ENCODE peak calls at places on chromosome 13, in seven cellular contexts. T is IMR-90, Z is thoracic aorta, M is osteoblast, I is GM12865, D is esophagus squamous epithelium, V is hepatocyte. N is an unnamed sample.

GRCh38 chr13:99217461-99218101 is 16.9 kb downstream of the UBAC2 start:
- DNase-seq in T (no peak), Z (no peak), M (no peak), I (no peak), D (no peak), V (no peak), N (no peak)

GRCh38 chr13:85616275-85616674 is 182.9 kb downstream of the SLITRK6 start:
- DNase-seq in T (peak), Z (no peak), M (no peak), I (no peak), D (no peak), V (no peak), N (no peak)

GRCh38 chr13:36475468-36475867 is 43.2 kb downstream of the CCNA1 start:
- DNase-seq in T (no peak), Z (no peak), M (no peak), I (no peak), D (no peak), V (no peak), N (no peak)

GRCh38 chr13:22596157-22596863 is 584.5 kb upstream of the SGCG start:
- DNase-seq in T (no peak), Z (no peak), M (no peak), I (no peak), D (no peak), V (peak), N (no peak)

GRCh38 chr13:31067416-31068118 is 94.1 kb downstream of the HSPH1 start:
- DNase-seq in T (peak), Z (no peak), M (peak), I (no peak), D (no peak), V (no peak), N (no peak)

GRCh38 chr13:24890256-24890655 is 126.3 kb downstream of the RNF17 start:
- DNase-seq in T (no peak), Z (no peak), M (no peak), I (no peak), D (no peak), V (no peak), N (no peak)

GRCh38 chr13:30572859-30573275 is 44.9 kb upstream of the USPL1 start:
- DNase-seq in T (peak), Z (no peak), M (no peak), I (peak), D (no peak), V (peak), N (peak)

GRCh38 chr13:64164435-64164834 is 2748.8 kb upstream of the PCDH20 start:
- DNase-seq in T (no peak), Z (no peak), M (no peak), I (no peak), D (no peak), V (no peak), N (no peak)

GRCh38 chr13:97515643-97516042 is 81.7 kb downstream of the RAP2A start:
- DNase-seq in T (no peak), Z (no peak), M (no peak), I (no peak), D (no peak), V (no peak), N (no peak)

GRCh38 chr13:43397110-43397509 is 373.7 kb downstream of the DNAJC15 start:
- DNase-seq in T (peak), Z (no peak), M (no peak), I (no peak), D (no peak), V (no peak), N (no peak)

GRCh38 chr13:29852464-29853054 is 2.1 kb upstream of the UBL3 start:
- DNase-seq in T (peak), Z (no peak), M (no peak), I (no peak), D (no peak), V (no peak), N (no peak)

GRCh38 chr13:101916758-101917474 is 464.4 kb downstream of the ITGBL1 start:
- DNase-seq in T (no peak), Z (no peak), M (no peak), I (no peak), D (no peak), V (no peak), N (peak)

GRCh38 chr13:27194895-27195764 is 23.5 kb upstream of the USP12 start:
- DNase-seq in T (peak), Z (no peak), M (peak), I (no peak), D (no peak), V (peak), N (no peak)

GRCh38 chr13:23510979-23511735 is 59.1 kb upstream of the TNFRSF19 start:
- DNase-seq in T (peak), Z (no peak), M (no peak), I (peak), D (no peak), V (peak), N (peak)

GRCh38 chr13:36130542-36131214 is 504 bp downstream of the DCLK1 start:
- DNase-seq in T (no peak), Z (no peak), M (peak), I (no peak), D (no peak), V (peak), N (no peak)

GRCh38 chr13:24911135-24911524 is 147.2 kb downstream of the RNF17 start:
- DNase-seq in T (peak), Z (no peak), M (no peak), I (no peak), D (no peak), V (no peak), N (no peak)

GRCh38 chr13:46160474-46161066 is 21.4 kb downstream of the LCP1 start:
- DNase-seq in T (peak), Z (no peak), M (peak), I (peak), D (no peak), V (peak), N (peak)

GRCh38 chr13:44989941-44990340 is 603 bp downstream of the GPALPP1 start:
- DNase-seq in T (no peak), Z (no peak), M (peak), I (peak), D (no peak), V (peak), N (no peak)

GRCh38 chr13:25044071-25044470 is 51.9 kb upstream of the PABPC3 start:
- DNase-seq in T (no peak), Z (no peak), M (no peak), I (no peak), D (no peak), V (no peak), N (no peak)

GRCh38 chr13:20258963-20259288 is 26.8 kb upstream of the GJB6 start:
- DNase-seq in T (no peak), Z (no peak), M (no peak), I (no peak), D (no peak), V (no peak), N (no peak)

GRCh38 chr13:45219938-45220375 is 19.1 kb upstream of the KCTD4 start:
- DNase-seq in T (peak), Z (no peak), M (no peak), I (no peak), D (no peak), V (no peak), N (no peak)

DNA sequence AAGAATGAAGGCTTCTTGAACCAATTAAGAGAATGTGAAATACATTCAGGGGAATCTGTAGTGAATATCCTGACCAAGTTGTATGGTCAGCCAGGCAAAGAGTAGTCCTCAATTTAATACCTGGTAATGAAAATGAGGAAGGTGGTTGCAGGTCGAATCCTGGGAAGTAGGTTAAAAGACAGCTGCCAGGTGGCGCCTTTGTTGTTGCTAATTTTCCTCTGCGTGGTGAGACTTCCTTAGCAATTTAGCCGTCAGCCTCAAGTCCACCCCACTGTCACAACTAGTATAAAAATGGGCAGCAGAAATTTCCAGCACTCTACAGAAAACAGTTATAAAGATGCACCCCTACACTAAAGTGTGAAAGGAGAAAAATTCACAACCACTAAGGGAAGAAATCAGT is 235.7 kb downstream of the NHLRC3 start:
- DNase-seq in T (no peak), Z (no peak), M (no peak), I (peak), D (no peak), V (peak), N (no peak)
- TF ChIP-seq CTCF in T (peak), Z (no peak), M (peak), I (peak), D (peak), V (peak), N (peak)

GRCh38 chr13:51222510-51223283 is 499 bp downstream of the FAM124A start:
- DNase-seq in T (no peak), Z (no peak), M (peak), I (no peak), D (no peak), V (peak), N (no peak)
- TF ChIP-seq CTCF in T (no peak), Z (no peak), M (no peak), I (no peak), D (no peak), V (no peak), N (no peak)

GRCh38 chr13:93951153-93951552 is 528.3 kb downstream of the DCT start:
- DNase-seq in T (peak), Z (no peak), M (no peak), I (no peak), D (no peak), V (no peak), N (no peak)
- TF ChIP-seq CTCF in T (peak), Z (no peak), M (peak), I (no peak), D (no peak), V (no peak), N (no peak)

GRCh38 chr13:60134376-60134775 is 29.4 kb downstream of the DIAPH3 start:
- DNase-seq in T (no peak), Z (no peak), M (peak), I (peak), D (no peak), V (no peak), N (no peak)
- TF ChIP-seq CTCF in T (peak), Z (no peak), M (peak), I (no peak), D (no peak), V (peak), N (peak)

GRCh38 chr13:96068729-96069128 is 15.5 kb upstream of the UGGT2 start:
- DNase-seq in T (no peak), Z (no peak), M (no peak), I (no peak), D (no peak), V (no peak), N (no peak)

GRCh38 chr13:96075953-96076543 is 13.9 kb upstream of the HS6ST3 start:
- DNase-seq in T (peak), Z (no peak), M (peak), I (peak), D (no peak), V (peak), N (no peak)

DNA sequence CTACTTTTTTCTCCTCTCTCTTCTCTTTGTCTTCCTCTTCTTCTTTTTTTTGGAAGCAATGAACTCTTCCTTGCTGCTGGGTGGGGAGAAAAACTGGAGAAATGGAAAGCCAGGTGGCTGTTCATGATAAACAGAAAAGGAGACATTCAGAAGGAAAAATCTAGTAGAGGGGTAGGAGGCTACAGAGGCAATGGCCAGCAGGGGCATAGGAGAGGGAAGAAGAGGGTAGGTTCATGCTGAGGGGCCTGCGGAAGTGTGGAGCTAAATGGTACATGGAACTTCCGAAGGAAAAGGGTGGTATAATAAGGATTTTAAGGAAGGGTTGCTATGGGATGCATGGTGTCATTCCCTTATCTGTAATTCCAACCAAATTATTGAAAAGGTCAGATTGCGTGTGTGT is 17.5 kb upstream of the HS6ST3 start:
- DNase-seq in T (no peak), Z (no peak), M (peak), I (no peak), D (no peak), V (no peak), N (no peak)
- TF ChIP-seq CTCF in T (no peak), Z (no peak), M (no peak), I (no peak), D (no peak), V (no peak), N (no peak)

GRCh38 chr13:33031277-33031676 is 15.1 kb downstream of the KL start:
- DNase-seq in T (no peak), Z (no peak), M (no peak), I (no peak), D (no peak), V (no peak), N (no peak)

GRCh38 chr13:33022986-33023385 is 6.8 kb downstream of the KL start:
- DNase-seq in T (no peak), Z (no peak), M (no peak), I (no peak), D (no peak), V (no peak), N (no peak)

GRCh38 chr13:33032037-33032625 is 15.9 kb downstream of the KL start:
- DNase-seq in T (peak), Z (no peak), M (no peak), I (no peak), D (no peak), V (no peak), N (no peak)

GRCh38 chr13:33025220-33025744 is 9.1 kb downstream of the KL start:
- DNase-seq in T (no peak), Z (no peak), M (no peak), I (no peak), D (no peak), V (no peak), N (no peak)

GRCh38 chr13:33026489-33027152 is 10.4 kb downstream of the KL start:
- DNase-seq in T (no peak), Z (no peak), M (no peak), I (no peak), D (no peak), V (no peak), N (no peak)
- TF ChIP-seq CTCF in T (no peak), Z (no peak), M (no peak), I (no peak), D (no peak), V (no peak), N (no peak)

DNA sequence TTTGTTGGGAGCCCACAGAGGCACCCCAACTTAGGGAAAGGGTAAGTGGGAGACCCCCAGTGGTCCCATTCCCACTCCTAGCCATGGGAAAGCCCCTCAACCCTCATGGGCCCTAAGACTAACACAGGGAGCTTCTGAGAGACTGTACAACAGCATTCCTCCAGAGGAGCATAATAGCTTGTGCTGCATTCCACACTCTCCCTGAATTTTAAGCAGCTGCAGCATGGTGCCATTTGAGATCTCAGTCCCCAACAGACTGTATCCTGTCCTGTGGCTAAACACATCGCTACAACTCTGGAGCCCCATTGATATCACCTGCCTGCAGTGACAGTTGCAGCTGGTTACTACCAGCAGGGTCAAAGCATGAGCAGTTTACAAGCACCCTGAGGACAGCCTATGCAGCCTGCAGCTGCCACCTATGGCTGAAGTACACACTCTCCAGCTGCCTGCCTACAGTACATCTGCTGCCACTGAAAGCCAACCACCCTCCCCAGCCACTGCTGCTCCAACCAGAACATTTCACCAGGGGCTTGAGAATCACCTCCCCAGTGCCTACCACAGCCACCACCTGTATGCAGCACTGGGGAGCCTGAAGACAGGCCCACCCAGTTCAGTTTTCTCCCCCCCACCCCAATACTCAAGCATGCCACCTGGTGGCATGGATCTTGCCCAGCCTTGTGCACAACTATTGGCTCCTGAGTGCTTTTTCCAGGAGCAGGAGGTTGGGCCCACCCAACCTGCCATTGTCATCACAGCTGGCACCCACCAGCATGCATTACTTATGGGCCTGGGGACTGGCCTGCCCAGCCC is 557.3 kb downstream of the GPC5 start:
- DNase-seq in T (no peak), Z (no peak), M (no peak), I (no peak), D (no peak), V (no peak), N (no peak)
- TF ChIP-seq CTCF in T (no peak), Z (no peak), M (no peak), I (no peak), D (no peak), V (no peak), N (no peak)

GRCh38 chr13:56561327-56561726 is 579.4 kb upstream of the PRR20A start:
- DNase-seq in T (no peak), Z (no peak), M (no peak), I (no peak), D (no peak), V (no peak), N (no peak)
- TF ChIP-seq CTCF in T (no peak), Z (no peak), M (no peak), I (no peak), D (no peak), V (peak), N (no peak)

N was measured in GM13977.